ENCODE peak calls at places on chromosomes 5 and 9, in ten cellular contexts. K is pancreas; W is A549; X is H9; T is MM.1S; S is body of pancreas; V is fibroblast of lung; J is left ventricle myocardium inferior; C is naive thymus-derived CD4-positive, alpha-beta T cell; I is breast epithelium. N is an unnamed sample. For H3K4me1, the result is how much of the 10 kb centered on the place peaks cover.

GRCh38 chr9:9032950-9033349 is 1233.4 kb upstream of the DMAC1 start:
- DNase-seq in K (no peak), W (no peak), X (no peak), T (no peak), S (no peak), V (no peak), J (no peak), C (no peak), I (no peak), N (no peak)

GRCh38 chr9:85630676-85631075 is 111.1 kb downstream of the AGTPBP1 start:
- DNase-seq in K (no peak), W (no peak), X (no peak), T (no peak), S (no peak), V (no peak), J (no peak), C (no peak), I (no peak), N (no peak)

GRCh38 chr5:103804714-103805113 is 242.1 kb upstream of the NUDT12 start:
- DNase-seq in K (no peak), W (no peak), X (no peak), T (no peak), S (no peak), V (no peak), J (no peak), C (no peak), I (no peak), N (no peak)

GRCh38 chr5:41638685-41639084 is 128.3 kb upstream of the PLCXD3 start:
- DNase-seq in K (no peak), W (no peak), X (no peak), T (no peak), S (no peak), V (no peak), J (no peak), C (no peak), I (no peak), N (no peak)

GRCh38 chr9:22105005-22105722 is 96.1 kb upstream of the CDKN2B start:
- DNase-seq in K (no peak), W (no peak), X (no peak), T (peak), S (no peak), V (no peak), J (no peak), C (no peak), I (no peak), N (no peak)

GRCh38 chr5:8884029-8884428 is 661.8 kb downstream of the SEMA5A start:
- DNase-seq in K (no peak), W (no peak), X (no peak), T (no peak), S (no peak), V (no peak), J (no peak), C (no peak), I (no peak), N (no peak)

GRCh38 chr9:125432715-125433385 is 171.2 kb downstream of the GAPVD1 start:
- DNase-seq in K (no peak), W (no peak), X (peak), T (no peak), S (no peak), V (no peak), J (no peak), C (no peak), I (no peak), N (no peak)

GRCh38 chr9:20304001-20304400 is 318.3 kb downstream of the MLLT3 start:
- DNase-seq in K (no peak), W (no peak), X (no peak), T (no peak), S (no peak), V (no peak), J (no peak), C (no peak), I (no peak), N (no peak)

GRCh38 chr9:109422641-109423040 is 75.5 kb downstream of the PTPN3 start:
- DNase-seq in K (no peak), W (no peak), X (no peak), T (no peak), S (no peak), V (no peak), J (no peak), C (no peak), I (peak), N (no peak)

GRCh38 chr5:172904643-172905345 is 54.4 kb upstream of the RPL26L1 start:
- DNase-seq in K (peak), W (no peak), X (peak), T (no peak), S (peak), V (peak), J (peak), C (no peak), I (peak), N (peak)

GRCh38 chr5:172905346-172905756 is 53.9 kb upstream of the RPL26L1 start:
- DNase-seq in K (peak), W (no peak), X (no peak), T (no peak), S (no peak), V (no peak), J (no peak), C (no peak), I (no peak), N (no peak)

GRCh38 chr5:172906888-172907287 is 52.3 kb upstream of the RPL26L1 start:
- DNase-seq in K (peak), W (no peak), X (no peak), T (no peak), S (no peak), V (no peak), J (no peak), C (no peak), I (no peak), N (no peak)

GRCh38 chr5:172906436-172906835 is 52.8 kb upstream of the RPL26L1 start:
- DNase-seq in K (no peak), W (no peak), X (no peak), T (no peak), S (no peak), V (peak), J (no peak), C (no peak), I (no peak), N (no peak)

GRCh38 chr5:172905771-172906170 is 53.5 kb upstream of the RPL26L1 start:
- DNase-seq in K (no peak), W (no peak), X (peak), T (no peak), S (no peak), V (no peak), J (no peak), C (no peak), I (no peak), N (no peak)
- H3K4me1 ChIP-seq in K (under half), W (half or more), X (under half), T (under half), S (half or more), V (under half), J (half or more), C (under half), I (under half), N (under half)

DNA sequence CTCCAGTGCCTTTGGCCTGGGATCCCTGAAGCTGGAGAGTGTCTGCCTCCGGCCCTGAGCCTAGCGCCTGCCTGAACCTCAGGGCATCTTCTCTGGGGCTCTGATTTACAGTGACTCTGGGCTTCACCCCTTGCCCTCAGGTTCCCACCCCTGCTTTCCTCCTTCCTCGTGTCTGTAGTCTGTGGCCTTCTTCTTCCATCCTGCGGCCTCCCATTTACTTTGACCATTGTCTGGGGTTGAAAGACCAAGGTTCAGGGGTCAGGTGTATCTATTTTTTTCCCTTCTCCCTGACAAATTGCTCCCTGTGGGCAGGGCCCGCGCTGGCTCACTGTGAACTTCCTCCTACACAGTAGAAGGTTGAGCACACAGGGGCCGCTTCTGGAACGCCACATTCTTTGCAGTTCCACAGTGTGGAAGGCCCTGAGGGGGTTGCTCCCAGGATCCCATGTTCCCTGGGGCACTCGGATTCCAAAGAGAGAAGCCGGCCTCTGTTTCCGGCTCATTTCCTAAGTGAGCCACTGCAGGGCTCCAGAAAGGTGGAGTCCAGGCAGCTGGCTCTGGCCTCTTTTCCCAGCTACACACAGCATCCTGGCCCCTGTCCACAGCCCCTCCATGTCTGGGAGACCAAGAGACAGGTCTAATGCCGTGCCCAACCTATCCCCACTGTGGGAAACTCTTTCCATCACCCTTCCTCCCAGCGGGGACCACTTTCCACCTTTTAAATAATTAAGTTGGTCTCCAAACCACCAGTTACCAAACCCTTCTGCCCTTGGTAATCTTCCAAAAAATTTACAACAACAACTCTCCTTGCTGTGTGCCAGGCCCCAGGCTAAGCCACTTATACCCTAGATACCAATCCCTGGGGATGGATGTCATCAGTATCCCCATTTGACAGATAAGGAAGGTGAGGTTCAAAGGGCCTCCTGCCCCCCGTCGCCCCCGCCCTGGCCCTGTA is 140.3 kb upstream of the IER5L start:
- DNase-seq in K (no peak), W (no peak), X (peak), T (no peak), S (peak), V (no peak), J (no peak), C (no peak), I (peak), N (no peak)
- H3K4me1 ChIP-seq in K (under half), W (under half), X (under half), T (under half), S (under half), V (under half), J (half or more), C (under half), I (under half), N (under half)

GRCh38 chr5:181170996-181171395 is 23.6 kb downstream of the OR2V2 start:
- DNase-seq in K (no peak), W (no peak), X (no peak), T (no peak), S (no peak), V (no peak), J (no peak), C (no peak), I (no peak), N (no peak)

GRCh38 chr5:181166812-181167733 is 19.7 kb downstream of the OR2V2 start:
- DNase-seq in K (no peak), W (no peak), X (no peak), T (no peak), S (no peak), V (no peak), J (no peak), C (no peak), I (no peak), N (no peak)

GRCh38 chr5:181168595-181169118 is 21.3 kb downstream of the OR2V2 start:
- DNase-seq in K (no peak), W (no peak), X (no peak), T (no peak), S (no peak), V (no peak), J (no peak), C (no peak), I (no peak), N (no peak)

GRCh38 chr5:181170237-181170830 is 22.9 kb downstream of the OR2V2 start:
- DNase-seq in K (no peak), W (no peak), X (peak), T (no peak), S (no peak), V (no peak), J (no peak), C (no peak), I (no peak), N (no peak)

DNA sequence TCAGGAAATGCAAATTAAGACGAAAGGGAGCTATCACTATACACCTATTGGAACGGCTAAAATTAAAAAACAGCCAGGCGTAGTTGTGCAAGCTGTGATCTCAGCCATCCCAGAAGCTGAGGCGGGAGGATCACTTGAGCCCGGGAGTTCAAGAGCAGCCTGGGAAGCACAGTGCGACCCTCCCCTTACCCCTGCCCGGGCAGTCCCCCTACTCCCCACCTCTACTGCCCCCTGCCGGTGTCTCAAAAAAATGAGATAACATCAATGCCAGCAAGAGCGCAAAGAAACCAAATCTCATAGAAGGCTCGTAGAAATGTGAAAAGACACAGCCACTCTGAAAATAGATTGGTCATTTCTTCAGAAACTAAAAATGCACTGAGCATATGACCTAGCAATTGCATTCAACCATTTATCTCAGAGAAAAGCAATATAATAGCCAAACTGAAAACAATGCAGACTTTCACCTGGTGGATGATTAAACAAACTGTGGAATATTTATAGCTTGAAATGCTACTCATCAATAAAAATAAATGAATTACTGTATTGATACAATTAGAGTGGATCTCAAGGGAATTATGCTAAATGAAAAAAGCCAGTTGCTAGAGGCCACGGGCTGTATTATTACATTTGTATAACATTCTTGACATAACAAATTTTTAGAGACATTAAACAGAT is 20.6 kb downstream of the OR2V2 start:
- DNase-seq in K (no peak), W (no peak), X (peak), T (no peak), S (no peak), V (no peak), J (no peak), C (no peak), I (no peak), N (no peak)
- H3K4me1 ChIP-seq in K (under half), W (under half), X (under half), T (under half), S (under half), V (under half), J (under half), C (under half), I (under half), N (under half)

DNA sequence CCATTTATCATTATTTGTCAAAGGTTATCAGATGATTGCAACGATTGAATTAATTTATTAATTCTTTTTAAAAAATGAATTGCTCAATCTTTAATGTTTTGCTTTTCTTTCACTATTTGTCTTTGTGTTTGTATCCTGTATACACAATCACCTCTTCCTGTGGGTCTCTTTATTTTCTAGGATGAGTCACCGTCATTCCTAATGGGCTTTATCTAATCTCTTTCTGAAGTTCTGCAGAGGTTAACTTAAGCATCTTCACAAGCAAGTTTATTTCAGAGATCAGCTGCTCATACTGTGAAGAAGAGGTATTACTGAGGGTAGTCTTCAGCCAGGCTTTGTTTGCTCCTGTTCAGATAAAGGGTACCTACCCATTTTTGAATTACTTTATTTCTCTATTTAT is 323.9 kb downstream of the NNT start:
- DNase-seq in K (no peak), W (no peak), X (no peak), T (no peak), S (no peak), V (no peak), J (no peak), C (no peak), I (no peak), N (no peak)
- H3K4me1 ChIP-seq in K (under half), W (under half), X (under half), T (under half), S (under half), V (under half), J (under half), C (under half), I (under half), N (under half)

GRCh38 chr5:117143381-117143780 is 568.8 kb upstream of the SEMA6A start:
- DNase-seq in K (no peak), W (no peak), X (no peak), T (no peak), S (no peak), V (no peak), J (no peak), C (no peak), I (no peak), N (no peak)
- H3K4me1 ChIP-seq in K (under half), W (under half), X (under half), T (under half), S (under half), V (under half), J (under half), C (under half), I (under half), N (under half)

DNA sequence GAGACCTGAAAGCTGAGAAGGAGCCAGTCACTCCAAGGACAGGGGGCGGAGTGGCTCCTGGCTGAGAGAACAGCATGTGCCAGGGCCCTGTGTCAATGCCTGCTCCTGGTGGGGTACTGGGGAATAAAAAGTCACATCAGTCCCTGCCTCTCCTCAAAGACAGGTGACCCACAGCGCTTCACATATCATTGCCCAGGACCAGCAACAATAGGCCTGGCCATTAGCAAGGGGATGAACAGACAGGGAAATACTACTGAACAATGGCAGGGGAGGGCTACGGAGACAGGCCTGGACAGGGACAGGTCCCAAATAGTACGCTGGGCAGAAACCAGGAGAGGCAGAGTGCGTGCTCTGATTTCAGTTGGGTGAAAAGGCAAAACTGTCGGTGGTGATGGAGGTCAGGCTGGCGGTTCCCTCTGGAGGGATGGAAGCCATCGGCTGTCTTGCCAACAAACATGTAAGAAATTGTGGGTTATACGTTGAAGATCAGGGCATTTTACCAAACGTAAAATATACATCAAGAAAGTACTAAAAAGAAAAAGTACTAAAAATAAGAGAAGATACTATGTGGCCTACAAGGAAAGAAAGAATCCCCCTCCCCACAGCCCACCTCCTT is 64.2 kb downstream of the C9orf50 start:
- DNase-seq in K (peak), W (no peak), X (no peak), T (no peak), S (no peak), V (no peak), J (no peak), C (no peak), I (no peak), N (no peak)
- H3K4me1 ChIP-seq in K (under half), W (half or more), X (under half), T (under half), S (under half), V (under half), J (under half), C (under half), I (under half), N (under half)

DNA sequence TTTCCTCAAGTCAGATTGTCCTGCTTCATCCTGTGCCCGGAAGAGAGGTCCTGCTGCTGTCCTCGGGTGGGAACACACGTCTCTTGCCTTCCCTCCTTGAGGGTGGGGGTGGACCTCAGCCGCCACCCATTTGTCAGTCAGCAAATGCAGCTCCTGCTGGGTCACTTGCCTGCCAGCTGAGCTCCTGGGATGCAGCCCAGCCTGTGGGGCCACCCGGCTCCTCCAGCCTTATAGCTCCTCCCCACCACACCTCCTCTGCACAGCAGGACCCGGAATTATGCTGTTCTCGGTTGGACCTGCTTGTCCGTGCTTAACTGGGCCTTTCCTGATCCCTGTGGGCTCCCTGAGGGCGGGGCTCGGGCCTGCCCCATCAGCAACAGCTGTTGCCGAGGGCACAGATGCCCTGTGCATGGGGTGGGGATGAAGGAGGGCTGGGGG is 52.7 kb downstream of the RXRA start:
- DNase-seq in K (no peak), W (peak), X (no peak), T (no peak), S (peak), V (peak), J (peak), C (no peak), I (no peak), N (no peak)
- H3K4me1 ChIP-seq in K (half or more), W (half or more), X (under half), T (under half), S (half or more), V (under half), J (half or more), C (under half), I (half or more), N (half or more)

GRCh38 chr5:39494534-39494933 is 69.8 kb upstream of the DAB2 start:
- DNase-seq in K (no peak), W (no peak), X (no peak), T (no peak), S (no peak), V (no peak), J (no peak), C (no peak), I (no peak), N (no peak)

GRCh38 chr5:39495294-39495693 is 70.5 kb upstream of the DAB2 start:
- DNase-seq in K (no peak), W (no peak), X (no peak), T (no peak), S (no peak), V (peak), J (no peak), C (no peak), I (no peak), N (no peak)

GRCh38 chr5:39501403-39501802 is 76.6 kb upstream of the DAB2 start:
- DNase-seq in K (no peak), W (no peak), X (no peak), T (no peak), S (no peak), V (peak), J (peak), C (no peak), I (no peak), N (peak)

GRCh38 chr5:39500656-39501295 is 76.0 kb upstream of the DAB2 start:
- DNase-seq in K (no peak), W (no peak), X (no peak), T (no peak), S (no peak), V (no peak), J (no peak), C (no peak), I (no peak), N (no peak)

DNA sequence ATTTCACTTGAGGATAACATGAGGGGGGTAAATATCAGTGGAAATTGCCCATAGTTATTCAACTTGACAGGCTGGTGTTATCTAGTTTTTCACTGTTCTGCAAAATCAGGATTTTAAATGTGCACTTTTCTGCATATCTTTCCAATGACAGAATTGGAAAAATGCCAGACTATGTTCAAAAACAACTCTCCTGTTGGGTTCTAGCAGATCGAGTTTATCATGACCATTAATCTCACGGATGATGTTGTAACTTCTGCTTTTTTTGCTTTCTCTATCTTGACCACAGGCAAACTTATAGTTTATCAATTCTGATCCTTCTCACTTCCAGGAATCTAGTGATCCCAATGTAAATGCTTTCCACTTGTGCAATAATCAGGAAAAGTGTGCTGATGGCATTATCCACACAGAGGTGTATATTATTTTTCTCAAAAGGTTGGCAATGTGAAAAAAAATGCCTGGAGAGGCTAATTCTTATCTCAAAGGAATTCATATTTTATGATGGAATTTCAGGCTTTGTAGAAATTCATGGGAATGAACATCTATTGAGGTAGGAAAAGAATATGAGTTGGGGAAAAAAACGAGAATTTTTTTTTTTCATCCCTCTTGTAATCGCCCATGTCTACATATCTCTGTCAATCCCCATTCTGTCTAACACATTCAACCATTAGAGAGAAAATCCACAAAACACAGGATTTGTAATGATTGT is 73.6 kb upstream of the DAB2 start:
- DNase-seq in K (no peak), W (no peak), X (no peak), T (no peak), S (no peak), V (peak), J (no peak), C (no peak), I (no peak), N (no peak)
- H3K4me1 ChIP-seq in K (under half), W (under half), X (under half), T (under half), S (under half), V (under half), J (under half), C (under half), I (under half), N (under half)